ENCODE peak calls at places on chromosome 11, in four cellular contexts. W is K562, A is HepG2, B is H1. I is an unnamed sample.

GRCh38 chr11:76480241-76480640 is 35.4 kb downstream of the EMSY start:
- DNase-seq in B (no peak), W (no peak), A (no peak), I (no peak)

GRCh38 chr11:124676386-124676785 is 2.7 kb downstream of the SPA17 start:
- DNase-seq in A (no peak), B (no peak), W (no peak), I (no peak)

GRCh38 chr11:126422446-126422845 is 67.0 kb downstream of the ST3GAL4 start:
- DNase-seq in W (no peak), B (no peak), A (no peak), I (no peak)

GRCh38 chr11:57482782-57483569 is 22.6 kb downstream of the RTN4RL2 start:
- DNase-seq in A (no peak), B (no peak), W (no peak), I (peak; percentile 44)

GRCh38 chr11:67600324-67601029 is 6.3 kb upstream of the NDUFV1 start:
- DNase-seq in B (no peak), A (no peak), W (no peak), I (no peak)

GRCh38 chr11:13110929-13111812 is 102.1 kb downstream of the RASSF10 start:
- DNase-seq in A (no peak), W (peak; percentile 63), B (no peak), I (peak; percentile 51)

GRCh38 chr11:69531717-69532088 is 50.2 kb downstream of the LINC01488 start:
- DNase-seq in A (no peak), W (no peak), B (no peak), I (no peak)

GRCh38 chr11:102456381-102456780 is 3.8 kb upstream of the TMEM123 start:
- DNase-seq in W (no peak), B (no peak), A (peak; percentile 26), I (no peak)

GRCh38 chr11:68049509-68050370 is 10.9 kb downstream of the TCIRG1 start:
- DNase-seq in W (no peak), B (no peak), A (no peak), I (no peak)

GRCh38 chr11:125561924-125562323 is 7.4 kb upstream of the EI24 start:
- DNase-seq in B (no peak), W (no peak), A (no peak), I (no peak)

GRCh38 chr11:70755410-70756158 is 357.3 kb downstream of the CTTN start:
- DNase-seq in W (peak; percentile 90), A (peak; percentile 66), B (peak; percentile 56), I (peak; percentile 75)

GRCh38 chr11:3614742-3615171 is 27.0 kb downstream of the ART5 start:
- DNase-seq in A (no peak), B (no peak), W (no peak), I (no peak)

GRCh38 chr11:87317441-87317840 is 279.7 kb downstream of the TMEM135 start:
- DNase-seq in B (no peak), A (no peak), W (no peak), I (no peak)

GRCh38 chr11:14136561-14136960 is 174.0 kb downstream of the SPON1 start:
- DNase-seq in B (no peak), A (no peak), W (no peak), I (no peak)

GRCh38 chr11:65416341-65417185 is 6.0 kb upstream of the NEAT1 start:
- DNase-seq in B (peak; percentile 68), A (peak; percentile 77), W (peak; percentile 89), I (peak; percentile 84)
- TF ChIP-seq EP300 in B (no peak), A (peak; percentile 42), W (peak; percentile 9), I (no peak)

DNA sequence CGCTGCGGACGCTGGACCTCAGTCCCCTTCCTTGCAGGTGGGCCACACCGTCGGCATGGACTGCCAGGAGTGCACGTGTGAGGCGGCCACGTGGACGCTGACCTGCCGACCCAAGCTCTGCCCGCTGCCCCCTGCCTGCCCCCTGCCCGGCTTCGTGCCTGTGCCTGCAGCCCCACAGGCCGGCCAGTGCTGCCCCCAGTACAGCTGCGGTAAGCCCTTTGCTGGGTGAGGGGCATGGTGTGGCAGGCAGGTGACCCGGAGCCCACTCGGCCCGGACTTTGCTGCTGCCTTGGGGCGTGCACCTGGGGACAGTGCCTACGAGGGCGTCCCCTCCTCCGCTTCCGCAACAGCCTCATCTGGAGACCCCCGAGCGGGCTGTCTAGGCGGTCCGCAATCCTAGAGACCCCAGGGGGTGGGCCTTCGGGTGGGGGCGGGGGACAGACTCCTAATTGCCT is 25.4 kb upstream of the MUC5B start:
- DNase-seq in A (no peak), W (no peak), B (no peak), I (no peak)
- TF ChIP-seq JUN in A (no peak), W (no peak), B (no peak), I (no peak)

GRCh38 chr11:110355011-110355744 is 58.8 kb upstream of the RDX start:
- DNase-seq in W (no peak), B (no peak), A (peak; percentile 35), I (no peak)

GRCh38 chr11:110356769-110357671 is 60.6 kb upstream of the RDX start:
- DNase-seq in A (peak; percentile 84), W (no peak), B (no peak), I (peak; percentile 67)
- TF ChIP-seq EP300 in A (no peak), W (no peak), B (no peak), I (peak; percentile 85)

GRCh38 chr11:131998020-131998419 is 627.6 kb downstream of the NTM start:
- DNase-seq in W (no peak), B (no peak), A (no peak), I (no peak)

GRCh38 chr11:131999955-132000354 is 629.5 kb downstream of the NTM start:
- DNase-seq in B (no peak), A (no peak), W (no peak), I (no peak)

GRCh38 chr11:131993291-131993690 is 622.9 kb downstream of the NTM start:
- DNase-seq in W (no peak), A (no peak), B (no peak), I (no peak)

GRCh38 chr11:131999084-131999483 is 628.7 kb downstream of the NTM start:
- DNase-seq in W (no peak), B (no peak), A (no peak), I (no peak)
- TF ChIP-seq JUN in W (no peak), B (no peak), A (no peak), I (no peak)

GRCh38 chr11:74641289-74641688 is 48.9 kb downstream of the POLD3 start:
- DNase-seq in W (peak; percentile 52), A (no peak), B (no peak), I (no peak)

GRCh38 chr11:74646215-74646614 is 53.8 kb downstream of the POLD3 start:
- DNase-seq in B (no peak), W (no peak), A (no peak), I (no peak)

GRCh38 chr11:74642912-74643311 is 50.5 kb downstream of the POLD3 start:
- DNase-seq in A (no peak), W (no peak), B (no peak), I (no peak)

GRCh38 chr11:74641905-74642304 is 49.5 kb downstream of the POLD3 start:
- DNase-seq in A (no peak), W (no peak), B (no peak), I (no peak)

GRCh38 chr11:74644084-74644483 is 51.7 kb downstream of the POLD3 start:
- DNase-seq in W (no peak), A (no peak), B (no peak), I (no peak)
- TF ChIP-seq EP300 in W (no peak), A (no peak), B (no peak), I (no peak)

DNA sequence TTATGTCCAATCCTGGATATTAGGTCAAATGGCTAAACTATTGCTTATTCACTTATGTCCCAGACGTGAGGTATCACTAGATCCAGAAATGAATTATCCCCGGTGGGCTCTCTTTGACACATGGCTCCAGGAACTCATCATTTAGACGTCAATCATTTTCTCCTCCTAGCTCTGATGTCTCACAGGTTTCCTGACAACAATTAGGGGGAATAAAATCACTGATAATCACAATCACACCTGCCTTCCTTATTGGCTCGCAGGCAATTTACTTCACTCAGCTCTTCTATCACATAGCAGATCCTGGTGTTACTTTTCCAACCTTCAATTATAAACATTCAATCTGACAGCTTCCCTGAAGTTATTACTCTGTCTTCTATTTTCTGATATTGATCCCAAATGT is 634.0 kb upstream of the TENM4 start:
- DNase-seq in B (no peak), A (no peak), W (no peak), I (no peak)
- TF ChIP-seq JUN in B (no peak), A (no peak), W (no peak), I (no peak)

GRCh38 chr11:65888163-65888814 is at the start of gene FIBP:
- DNase-seq in B (peak; percentile 87), W (peak; percentile 94), A (peak; percentile 90), I (peak; percentile 97)

GRCh38 chr11:65891180-65892136 is 985 bp downstream of the CCDC85B start:
- DNase-seq in W (no peak), A (peak; percentile 78), B (no peak), I (peak; percentile 52)

GRCh38 chr11:65892661-65893317 is 2.3 kb downstream of the CCDC85B start:
- DNase-seq in B (no peak), A (no peak), W (no peak), I (no peak)

GRCh38 chr11:65887723-65888162 is 528 bp downstream of the FIBP start:
- DNase-seq in W (no peak), A (no peak), B (no peak), I (no peak)

DNA sequence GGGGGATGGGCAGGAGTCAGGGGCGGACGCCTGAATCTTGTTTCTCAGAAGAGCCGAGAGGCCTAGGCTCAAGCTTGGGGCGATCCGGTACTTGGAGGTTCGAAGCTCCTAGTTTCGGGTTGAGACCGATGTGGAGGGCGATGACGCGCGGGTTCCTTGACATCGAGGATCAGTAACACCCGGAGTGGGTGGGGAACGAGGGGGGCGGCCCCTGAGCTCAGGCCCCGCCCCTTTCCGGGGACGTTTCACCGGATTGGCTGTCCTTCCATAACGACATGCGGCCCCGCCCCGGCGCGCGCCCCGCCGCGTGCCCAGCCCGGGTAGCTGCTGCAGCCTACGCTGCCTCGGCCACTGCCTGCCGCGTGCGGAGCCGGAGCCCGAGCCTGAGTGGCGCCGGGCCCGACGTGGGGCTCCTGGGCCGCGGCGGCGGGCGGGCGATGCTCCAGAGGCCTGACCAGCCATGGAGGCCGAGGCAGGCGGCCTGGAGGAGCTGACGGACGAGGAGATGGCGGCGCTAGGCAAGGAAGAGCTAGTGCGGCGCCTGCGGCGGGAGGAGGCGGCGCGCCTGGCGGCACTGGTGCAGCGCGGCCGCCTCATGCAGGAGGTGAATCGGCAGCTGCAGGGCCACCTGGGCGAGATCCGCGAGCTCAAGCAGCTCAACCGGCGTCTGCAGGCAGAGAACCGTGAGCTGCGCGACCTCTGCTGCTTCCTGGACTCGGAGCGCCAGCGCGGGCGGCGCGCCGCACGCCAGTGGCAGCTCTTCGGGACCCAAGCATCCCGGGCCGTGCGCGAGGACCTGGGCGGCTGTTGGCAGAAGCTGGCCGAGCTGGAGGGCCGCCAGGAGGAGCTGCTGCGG is at the start of gene CCDC85B:
- DNase-seq in B (no peak), A (peak; percentile 84), W (peak; percentile 92), I (peak; percentile 94)
- TF ChIP-seq EP300 in B (no peak), A (no peak), W (no peak), I (peak; percentile 11)

GRCh38 chr11:81420668-81421550 is 1312.8 kb downstream of the FAM181B start:
- DNase-seq in A (no peak), B (peak; percentile 17), W (no peak), I (no peak)
- TF ChIP-seq JUN in A (no peak), B (no peak), W (no peak), I (no peak)